ENCODE peak calls at places on chromosome 1, in nine cellular contexts. X, B, W, H, D, L, A, U and K are unnamed samples.

GRCh38 chr1:10267946-10268345 is 57.6 kb downstream of the KIF1B start:
- DNase-seq in X (no peak), A (no peak), H (no peak), D (no peak), W (no peak), U (no peak), L (no peak), B (no peak), K (no peak)

GRCh38 chr1:243268751-243269460 is 13.1 kb downstream of the SDCCAG8 start:
- DNase-seq in W (no peak), D (no peak), B (peak; percentile 66), L (no peak), A (no peak), X (no peak), H (no peak), U (no peak), K (no peak)

GRCh38 chr1:68955424-68955823 is 458.5 kb upstream of the DEPDC1 start:
- DNase-seq in X (no peak), B (no peak), U (no peak), A (no peak), W (no peak), D (no peak), H (no peak), L (no peak), K (no peak)

GRCh38 chr1:155598842-155599331 is 11.1 kb upstream of the MSTO1 start:
- DNase-seq in L (no peak), H (no peak), B (no peak), D (no peak), X (no peak), U (peak; percentile 31), A (no peak), W (no peak), K (no peak)

GRCh38 chr1:3599816-3600215 is 11.5 kb downstream of the MEGF6 start:
- DNase-seq in B (no peak), U (no peak), X (no peak), L (no peak), A (no peak), H (no peak), D (no peak), W (no peak), K (no peak)

GRCh38 chr1:85580046-85580411 is 532 bp upstream of the CCN1 start:
- DNase-seq in U (no peak), A (no peak), D (no peak), L (peak; percentile 61), W (no peak), H (no peak), X (peak; percentile 59), B (peak; percentile 79), K (peak; percentile 59)

GRCh38 chr1:6350416-6351088 is 43.0 kb downstream of the ACOT7 start:
- DNase-seq in L (no peak), A (no peak), D (peak; percentile 93), H (peak; percentile 83), U (no peak), B (peak; percentile 82), X (peak; percentile 58), W (no peak), K (peak; percentile 91)

GRCh38 chr1:40315239-40315794 is 1.8 kb downstream of the COL9A2 start:
- DNase-seq in X (peak; percentile 85), B (peak; percentile 68), A (peak; percentile 92), W (peak; percentile 78), L (peak; percentile 73), D (peak; percentile 79), H (peak; percentile 88), U (peak; percentile 86), K (peak; percentile 79)

GRCh38 chr1:53473463-53473862 is 14.3 kb downstream of the DMRTB1 start:
- DNase-seq in X (no peak), W (no peak), H (no peak), L (no peak), B (peak; percentile 14), U (no peak), D (no peak), A (no peak), K (no peak)

GRCh38 chr1:201614262-201615015 is 75.5 kb downstream of the NAV1 start:
- DNase-seq in D (no peak), B (no peak), A (no peak), L (no peak), U (peak; percentile 35), X (peak; percentile 66), H (peak; percentile 45), W (no peak), K (peak; percentile 58)

GRCh38 chr1:206612129-206612876 is at the start of gene EIF2D:
- DNase-seq in D (peak; percentile 94), L (peak; percentile 92), W (peak; percentile 90), U (peak; percentile 93), A (peak; percentile 96), B (peak; percentile 99), X (peak; percentile 98), H (peak; percentile 95), K (peak; percentile 100)

GRCh38 chr1:224622831-224623230 is 6.7 kb downstream of the CNIH3 start:
- DNase-seq in A (no peak), U (no peak), X (no peak), B (no peak), H (no peak), L (no peak), W (no peak), D (no peak), K (no peak)

GRCh38 chr1:21622466-21623315 is 46.5 kb downstream of the RAP1GAP start:
- DNase-seq in U (no peak), L (no peak), A (peak; percentile 52), X (no peak), B (peak; percentile 63), H (no peak), W (no peak), D (peak; percentile 72), K (peak; percentile 88)

GRCh38 chr1:59761440-59761839 is 53.3 kb upstream of the HOOK1 start:
- DNase-seq in H (no peak), A (no peak), X (no peak), B (no peak), U (no peak), L (no peak), D (no peak), W (no peak), K (peak; percentile 63)

GRCh38 chr1:18282851-18283600 is 175.4 kb downstream of the IGSF21 start:
- DNase-seq in B (no peak), U (no peak), H (no peak), X (no peak), W (no peak), L (no peak), D (no peak), A (peak; percentile 45), K (no peak)

GRCh38 chr1:40693425-40693824 is 1.9 kb downstream of the NFYC start:
- DNase-seq in B (no peak), D (no peak), U (no peak), X (no peak), L (no peak), W (no peak), A (no peak), H (no peak), K (no peak)

GRCh38 chr1:104765115-104765514 is 1015.4 kb downstream of the AMY1C start:
- DNase-seq in W (no peak), U (no peak), D (no peak), X (no peak), L (no peak), H (no peak), B (no peak), A (peak; percentile 13), K (no peak)

GRCh38 chr1:38039386-38039933 is 7.1 kb downstream of the POU3F1 start:
- DNase-seq in U (no peak), D (no peak), B (no peak), X (no peak), A (peak; percentile 69), L (no peak), H (no peak), W (no peak), K (no peak)

GRCh38 chr1:154975409-154976205 is 1.1 kb downstream of the CKS1B start:
- DNase-seq in A (no peak), U (peak; percentile 67), H (peak; percentile 70), D (peak; percentile 73), B (no peak), L (peak; percentile 76), W (no peak), X (peak; percentile 63), K (no peak)

GRCh38 chr1:41978986-41979385 is 60.3 kb upstream of the HIVEP3 start:
- DNase-seq in A (no peak), X (no peak), W (no peak), U (no peak), H (no peak), D (no peak), L (no peak), B (no peak), K (no peak)

GRCh38 chr1:202656951-202657646 is 53.2 kb downstream of the SYT2 start:
- DNase-seq in A (peak; percentile 24), D (no peak), H (no peak), U (peak; percentile 26), W (no peak), L (no peak), B (peak; percentile 39), X (no peak), K (peak; percentile 61)
- TF ChIP-seq CTCF in A (no peak), D (no peak), H (no peak), U (peak; percentile 13), W (no peak), L (no peak), B (no peak), X (no peak), K (no peak)

DNA sequence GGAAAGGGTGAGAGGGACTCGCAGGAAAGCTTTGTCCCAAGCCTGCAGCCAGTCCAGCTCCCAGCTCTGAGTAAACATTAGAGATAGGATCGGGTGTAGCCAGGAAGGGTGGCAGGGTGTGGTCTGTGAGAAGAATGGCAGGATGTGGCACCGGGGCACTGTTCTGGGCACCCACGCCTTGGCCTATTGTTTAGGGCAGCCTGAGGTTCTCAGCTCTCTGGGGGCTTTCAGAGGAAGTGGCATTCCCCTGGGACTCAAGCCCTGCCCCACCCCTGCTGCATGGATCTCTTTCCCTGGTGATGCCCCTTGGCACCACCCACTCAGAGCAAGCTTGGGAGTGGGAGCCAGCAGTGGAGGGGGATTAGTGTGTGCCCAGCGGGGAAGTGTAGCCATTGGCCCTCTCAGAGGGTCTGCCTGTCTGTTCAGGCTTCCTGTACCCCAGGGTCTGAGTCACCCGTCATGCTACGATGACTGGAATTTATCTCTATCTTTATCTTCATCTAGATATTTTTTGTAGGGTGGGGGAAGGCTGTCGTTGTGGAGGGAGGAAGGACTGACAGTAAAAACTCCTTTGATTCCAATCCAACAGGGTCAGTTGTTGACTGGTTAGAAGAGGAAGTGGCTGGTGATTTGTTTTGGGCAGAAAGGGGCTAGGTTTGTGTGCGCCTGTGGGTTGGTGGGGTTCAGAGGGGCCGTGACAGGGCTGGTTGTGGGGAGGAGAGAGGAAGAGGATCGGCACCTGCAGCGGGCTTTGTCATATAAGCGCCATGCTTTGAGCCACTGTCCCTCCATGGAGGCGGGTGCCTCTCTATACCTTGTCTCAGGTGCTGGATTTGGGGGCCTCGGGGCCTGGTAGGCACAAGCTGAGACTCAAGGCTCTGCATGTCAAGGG is 31.7 kb downstream of the SOX13 start:
- DNase-seq in A (peak; percentile 87), B (peak; percentile 96), U (peak; percentile 53), L (no peak), H (no peak), D (no peak), W (no peak), X (no peak), K (peak; percentile 72)
- H3K27ac ChIP-seq in A (peak overlapping the region; percentile 60), B (peak overlapping the region; percentile 97), U (peak overlapping the region; percentile 73), L (peak overlapping the region; percentile 50), H (peak overlapping the region; percentile 82), D (no peak overlapping the region), W (peak overlapping the region; percentile 7), X (peak overlapping the region; percentile 39), K (peak overlapping the region; percentile 74)

GRCh38 chr1:182484531-182485257 is 34.7 kb downstream of the RGSL1 start:
- DNase-seq in L (no peak), A (peak; percentile 12), H (no peak), X (no peak), B (peak; percentile 10), D (peak; percentile 22), U (no peak), W (no peak), K (peak; percentile 6)
- TF ChIP-seq CTCF in L (no peak), A (peak; percentile 45), H (no peak), X (no peak), B (peak; percentile 31), D (peak; percentile 8), U (no peak), W (no peak), K (no peak)

GRCh38 chr1:172724746-172725613 is 66.1 kb downstream of the FASLG start:
- DNase-seq in H (no peak), W (no peak), A (no peak), X (no peak), U (no peak), D (no peak), B (no peak), L (no peak), K (no peak)
- H3K27ac ChIP-seq in H (no peak overlapping the region), W (no peak overlapping the region), A (no peak overlapping the region), X (no peak overlapping the region), U (no peak overlapping the region), D (no peak overlapping the region), B (no peak overlapping the region), L (no peak overlapping the region), K (no peak overlapping the region)